ENCODE peak calls at places on chromosomes 1 and 21, in seven cellular contexts. One of them, this sample, is unnamed.
A peak's percentile ranks its signal among the peaks of the same experiment; 100 is the strongest.

GRCh38 chr1:115771094-115771846 is 2.8 kb upstream of the CASQ2 start:
- DNase-seq in suprapubic skin: no peak
- DNase-seq in GM13977: no peak
- DNase-seq in cardiac muscle cell: no peak
- DNase-seq in HFF-Myc: no peak
- DNase-seq in CD4-positive, alpha-beta T cell: no peak
- DNase-seq in AG09309: no peak
- DNase-seq in this sample: no peak

GRCh38 chr1:172399369-172400072 is 21.0 kb upstream of the C1orf105 start:
- DNase-seq in suprapubic skin: peak; percentile 74
- DNase-seq in GM13977: peak; percentile 21
- DNase-seq in cardiac muscle cell: peak; percentile 98
- DNase-seq in HFF-Myc: peak; percentile 77
- DNase-seq in CD4-positive, alpha-beta T cell: no peak
- DNase-seq in AG09309: peak; percentile 97
- DNase-seq in this sample: no peak

GRCh38 chr1:151621351-151621750 is 9.5 kb downstream of the SNX27 start:
- DNase-seq in suprapubic skin: no peak
- DNase-seq in GM13977: no peak
- DNase-seq in cardiac muscle cell: no peak
- DNase-seq in HFF-Myc: no peak
- DNase-seq in CD4-positive, alpha-beta T cell: no peak
- DNase-seq in AG09309: no peak
- DNase-seq in this sample: no peak

GRCh38 chr1:106022312-106022902 is 1034.1 kb upstream of the PRMT6 start:
- DNase-seq in suprapubic skin: no peak
- DNase-seq in GM13977: peak; percentile 4
- DNase-seq in cardiac muscle cell: peak; percentile 8
- DNase-seq in HFF-Myc: no peak
- DNase-seq in CD4-positive, alpha-beta T cell: no peak
- DNase-seq in AG09309: no peak
- DNase-seq in this sample: no peak

GRCh38 chr1:232901255-232901654 is 49.2 kb upstream of the NTPCR start:
- DNase-seq in suprapubic skin: no peak
- DNase-seq in GM13977: no peak
- DNase-seq in cardiac muscle cell: no peak
- DNase-seq in HFF-Myc: no peak
- DNase-seq in CD4-positive, alpha-beta T cell: no peak
- DNase-seq in AG09309: no peak
- DNase-seq in this sample: no peak

GRCh38 chr21:18049461-18049860 is 195.2 kb upstream of the CHODL start:
- DNase-seq in suprapubic skin: no peak
- DNase-seq in GM13977: no peak
- DNase-seq in cardiac muscle cell: no peak
- DNase-seq in HFF-Myc: no peak
- DNase-seq in CD4-positive, alpha-beta T cell: no peak
- DNase-seq in AG09309: no peak
- DNase-seq in this sample: no peak

GRCh38 chr1:7539772-7540175 is 231.3 kb upstream of the VAMP3 start:
- DNase-seq in suprapubic skin: no peak
- DNase-seq in GM13977: no peak
- DNase-seq in cardiac muscle cell: peak; percentile 17
- DNase-seq in HFF-Myc: no peak
- DNase-seq in CD4-positive, alpha-beta T cell: no peak
- DNase-seq in AG09309: no peak
- DNase-seq in this sample: peak; percentile 63

GRCh38 chr1:21822349-21822748 is 10.3 kb downstream of the LDLRAD2 start:
- DNase-seq in suprapubic skin: no peak
- DNase-seq in GM13977: no peak
- DNase-seq in cardiac muscle cell: no peak
- DNase-seq in HFF-Myc: no peak
- DNase-seq in CD4-positive, alpha-beta T cell: no peak
- DNase-seq in AG09309: no peak
- DNase-seq in this sample: peak; percentile 40

GRCh38 chr21:45292399-45293213 is 4.9 kb upstream of the POFUT2 start:
- DNase-seq in suprapubic skin: peak; percentile 86
- DNase-seq in GM13977: peak; percentile 88
- DNase-seq in cardiac muscle cell: peak; percentile 93
- DNase-seq in HFF-Myc: peak; percentile 66
- DNase-seq in CD4-positive, alpha-beta T cell: peak; percentile 77
- DNase-seq in AG09309: no peak
- DNase-seq in this sample: peak; percentile 91

GRCh38 chr1:181090653-181091126 is 2.2 kb downstream of the IER5 start:
- DNase-seq in suprapubic skin: no peak
- DNase-seq in GM13977: no peak
- DNase-seq in cardiac muscle cell: no peak
- DNase-seq in HFF-Myc: no peak
- DNase-seq in CD4-positive, alpha-beta T cell: no peak
- DNase-seq in AG09309: no peak
- DNase-seq in this sample: no peak

GRCh38 chr1:147676306-147677085 is 6.2 kb upstream of the ACP6 start:
- DNase-seq in suprapubic skin: no peak
- DNase-seq in GM13977: no peak
- DNase-seq in cardiac muscle cell: peak; percentile 71
- DNase-seq in HFF-Myc: no peak
- DNase-seq in CD4-positive, alpha-beta T cell: no peak
- DNase-seq in AG09309: no peak
- DNase-seq in this sample: no peak

GRCh38 chr1:171841931-171842723 is 829 bp downstream of the DNM3 start:
- DNase-seq in suprapubic skin: peak; percentile 61
- DNase-seq in GM13977: peak; percentile 35
- DNase-seq in cardiac muscle cell: no peak
- DNase-seq in HFF-Myc: no peak
- DNase-seq in CD4-positive, alpha-beta T cell: no peak
- DNase-seq in AG09309: no peak
- DNase-seq in this sample: peak; percentile 56

GRCh38 chr1:67314696-67315095 is 7.0 kb downstream of the IL12RB2 start:
- DNase-seq in suprapubic skin: no peak
- DNase-seq in GM13977: peak; percentile 42
- DNase-seq in cardiac muscle cell: no peak
- DNase-seq in HFF-Myc: no peak
- DNase-seq in CD4-positive, alpha-beta T cell: no peak
- DNase-seq in AG09309: no peak
- DNase-seq in this sample: no peak

GRCh38 chr1:15231714-15232201 is 15.3 kb upstream of the FHAD1 start:
- DNase-seq in suprapubic skin: no peak
- DNase-seq in GM13977: peak; percentile 58
- DNase-seq in cardiac muscle cell: no peak
- DNase-seq in HFF-Myc: no peak
- DNase-seq in CD4-positive, alpha-beta T cell: no peak
- DNase-seq in AG09309: no peak
- DNase-seq in this sample: no peak

GRCh38 chr1:33043267-33044090 is 6.8 kb upstream of the AK2 start:
- DNase-seq in suprapubic skin: no peak
- DNase-seq in GM13977: no peak
- DNase-seq in cardiac muscle cell: no peak
- DNase-seq in HFF-Myc: no peak
- DNase-seq in CD4-positive, alpha-beta T cell: no peak
- DNase-seq in AG09309: no peak
- DNase-seq in this sample: no peak

GRCh38 chr1:37752583-37753471 is 12.1 kb downstream of the EPHA10 start:
- DNase-seq in suprapubic skin: no peak
- DNase-seq in GM13977: peak; percentile 84
- DNase-seq in cardiac muscle cell: peak; percentile 23
- DNase-seq in HFF-Myc: no peak
- DNase-seq in CD4-positive, alpha-beta T cell: no peak
- DNase-seq in AG09309: no peak
- DNase-seq in this sample: peak; percentile 82

GRCh38 chr1:218346391-218347204 is 1.5 kb downstream of the TGFB2 start:
- DNase-seq in suprapubic skin: no peak
- DNase-seq in GM13977: no peak
- DNase-seq in cardiac muscle cell: peak; percentile 52
- DNase-seq in HFF-Myc: no peak
- DNase-seq in CD4-positive, alpha-beta T cell: no peak
- DNase-seq in AG09309: no peak
- DNase-seq in this sample: peak; percentile 27

GRCh38 chr1:3827813-3828307 is 29.2 kb downstream of the CEP104 start:
- DNase-seq in suprapubic skin: peak; percentile 48
- DNase-seq in GM13977: no peak
- DNase-seq in cardiac muscle cell: no peak
- DNase-seq in HFF-Myc: no peak
- DNase-seq in CD4-positive, alpha-beta T cell: no peak
- DNase-seq in AG09309: no peak
- DNase-seq in this sample: peak; percentile 53

GRCh38 chr21:44085491-44086321 is 21.5 kb upstream of the PWP2 start:
- DNase-seq in suprapubic skin: peak; percentile 24
- DNase-seq in GM13977: no peak
- DNase-seq in cardiac muscle cell: peak; percentile 40
- DNase-seq in HFF-Myc: no peak
- DNase-seq in CD4-positive, alpha-beta T cell: peak; percentile 29
- DNase-seq in AG09309: no peak
- DNase-seq in this sample: no peak

GRCh38 chr1:11749203-11749689 is 12.7 kb upstream of the C1orf167 start:
- DNase-seq in suprapubic skin: no peak
- DNase-seq in GM13977: peak; percentile 79
- DNase-seq in cardiac muscle cell: no peak
- DNase-seq in HFF-Myc: no peak
- DNase-seq in CD4-positive, alpha-beta T cell: peak; percentile 51
- DNase-seq in AG09309: no peak
- DNase-seq in this sample: peak; percentile 74
- TF ChIP-seq CTCF in suprapubic skin: peak; percentile 50
- TF ChIP-seq CTCF in GM13977: peak; percentile 59
- TF ChIP-seq CTCF in cardiac muscle cell: no peak
- TF ChIP-seq CTCF in HFF-Myc: peak; percentile 12
- TF ChIP-seq CTCF in CD4-positive, alpha-beta T cell: peak; percentile 71
- TF ChIP-seq CTCF in AG09309: peak; percentile 54
- TF ChIP-seq CTCF in this sample: peak; percentile 42

GRCh38 chr1:156726549-156727226 is 1.6 kb upstream of the METTL25B start:
- DNase-seq in suprapubic skin: no peak
- DNase-seq in GM13977: peak; percentile 73
- DNase-seq in cardiac muscle cell: peak; percentile 76
- DNase-seq in HFF-Myc: no peak
- DNase-seq in CD4-positive, alpha-beta T cell: no peak
- DNase-seq in AG09309: no peak
- DNase-seq in this sample: peak; percentile 52
- TF ChIP-seq CTCF in suprapubic skin: peak; percentile 29
- TF ChIP-seq CTCF in GM13977: peak; percentile 71
- TF ChIP-seq CTCF in cardiac muscle cell: peak; percentile 64
- TF ChIP-seq CTCF in HFF-Myc: peak; percentile 69
- TF ChIP-seq CTCF in CD4-positive, alpha-beta T cell: peak; percentile 40
- TF ChIP-seq CTCF in AG09309: peak; percentile 69
- TF ChIP-seq CTCF in this sample: peak; percentile 34

GRCh38 chr1:220454155-220454777 is 73.7 kb upstream of the MARK1 start:
- DNase-seq in suprapubic skin: no peak
- DNase-seq in GM13977: no peak
- DNase-seq in cardiac muscle cell: no peak
- DNase-seq in HFF-Myc: no peak
- DNase-seq in CD4-positive, alpha-beta T cell: no peak
- DNase-seq in AG09309: no peak
- DNase-seq in this sample: no peak
- TF ChIP-seq CTCF in suprapubic skin: no peak
- TF ChIP-seq CTCF in GM13977: no peak
- TF ChIP-seq CTCF in cardiac muscle cell: no peak
- TF ChIP-seq CTCF in HFF-Myc: no peak
- TF ChIP-seq CTCF in CD4-positive, alpha-beta T cell: no peak
- TF ChIP-seq CTCF in AG09309: no peak
- TF ChIP-seq CTCF in this sample: peak; percentile 77

GRCh38 chr1:52748119-52748518 is 21.9 kb downstream of the ZYG11B start:
- DNase-seq in suprapubic skin: no peak
- DNase-seq in GM13977: no peak
- DNase-seq in cardiac muscle cell: peak; percentile 19
- DNase-seq in HFF-Myc: no peak
- DNase-seq in CD4-positive, alpha-beta T cell: no peak
- DNase-seq in AG09309: no peak
- DNase-seq in this sample: no peak
- TF ChIP-seq CTCF in suprapubic skin: no peak
- TF ChIP-seq CTCF in GM13977: no peak
- TF ChIP-seq CTCF in cardiac muscle cell: no peak
- TF ChIP-seq CTCF in HFF-Myc: no peak
- TF ChIP-seq CTCF in CD4-positive, alpha-beta T cell: no peak
- TF ChIP-seq CTCF in AG09309: peak; percentile 14
- TF ChIP-seq CTCF in this sample: no peak

GRCh38 chr1:175803413-175803812 is 60.0 kb upstream of the TNR start:
- DNase-seq in suprapubic skin: no peak
- DNase-seq in GM13977: no peak
- DNase-seq in cardiac muscle cell: no peak
- DNase-seq in HFF-Myc: no peak
- DNase-seq in CD4-positive, alpha-beta T cell: no peak
- DNase-seq in AG09309: no peak
- DNase-seq in this sample: no peak

GRCh38 chr1:175801979-175802378 is 58.6 kb upstream of the TNR start:
- DNase-seq in suprapubic skin: no peak
- DNase-seq in GM13977: no peak
- DNase-seq in cardiac muscle cell: no peak
- DNase-seq in HFF-Myc: no peak
- DNase-seq in CD4-positive, alpha-beta T cell: no peak
- DNase-seq in AG09309: no peak
- DNase-seq in this sample: no peak

GRCh38 chr1:175804556-175804955 is 61.2 kb upstream of the TNR start:
- DNase-seq in suprapubic skin: no peak
- DNase-seq in GM13977: no peak
- DNase-seq in cardiac muscle cell: no peak
- DNase-seq in HFF-Myc: peak; percentile 10
- DNase-seq in CD4-positive, alpha-beta T cell: no peak
- DNase-seq in AG09309: no peak
- DNase-seq in this sample: no peak

GRCh38 chr1:175797576-175797975 is 54.2 kb upstream of the TNR start:
- DNase-seq in suprapubic skin: no peak
- DNase-seq in GM13977: no peak
- DNase-seq in cardiac muscle cell: no peak
- DNase-seq in HFF-Myc: no peak
- DNase-seq in CD4-positive, alpha-beta T cell: no peak
- DNase-seq in AG09309: no peak
- DNase-seq in this sample: no peak

DNA sequence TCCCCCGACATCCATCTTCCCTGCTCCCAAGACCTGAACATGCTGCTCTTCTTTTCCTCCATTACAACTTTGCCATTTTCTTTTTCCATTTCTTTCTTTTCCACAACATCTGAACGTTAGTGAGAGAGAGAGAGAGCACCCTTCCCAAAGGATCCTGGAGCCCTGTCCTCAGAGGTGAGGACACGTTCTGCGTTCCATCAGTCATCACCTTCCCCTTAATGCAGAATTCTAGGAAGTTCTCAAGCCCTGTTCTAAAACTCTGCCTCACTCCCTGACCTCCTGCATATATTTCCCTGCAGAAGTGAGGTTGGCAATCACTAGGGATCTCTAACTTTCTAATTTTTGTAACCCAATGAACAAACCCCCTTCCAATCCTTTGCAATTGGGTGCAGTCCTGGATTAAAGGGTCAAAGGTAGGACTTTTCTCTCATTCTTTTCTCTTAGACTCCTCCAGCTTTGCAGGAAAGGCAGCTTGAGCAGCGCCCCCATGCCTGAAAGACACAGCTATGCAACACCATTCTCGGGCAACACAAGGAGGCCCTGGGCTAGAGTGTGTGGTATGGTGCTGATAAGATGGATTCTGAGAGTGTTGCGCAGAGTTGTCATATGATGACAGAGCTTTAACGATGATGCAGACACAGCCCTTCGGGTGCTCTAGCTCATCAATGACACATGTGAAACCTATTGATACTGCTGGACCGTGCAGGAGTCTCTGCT is 59.2 kb upstream of the TNR start:
- DNase-seq in suprapubic skin: no peak
- DNase-seq in GM13977: no peak
- DNase-seq in cardiac muscle cell: no peak
- DNase-seq in HFF-Myc: no peak
- DNase-seq in CD4-positive, alpha-beta T cell: no peak
- DNase-seq in AG09309: no peak
- DNase-seq in this sample: no peak
- TF ChIP-seq CTCF in suprapubic skin: no peak
- TF ChIP-seq CTCF in GM13977: no peak
- TF ChIP-seq CTCF in cardiac muscle cell: no peak
- TF ChIP-seq CTCF in HFF-Myc: no peak
- TF ChIP-seq CTCF in CD4-positive, alpha-beta T cell: no peak
- TF ChIP-seq CTCF in AG09309: no peak
- TF ChIP-seq CTCF in this sample: no peak

This sample was measured in glutamatergic neuron.